ENCODE peak calls at places on chromosomes 12 and 14, in nine cellular contexts. W is neural progenitor cell; J is tibial artery; C is glutamatergic neuron; K is IMR-90; Q is CD4-positive, alpha-beta T cell; P is cardiac fibroblast; N is GM12865; Z is right lobe of liver. Y is an unnamed sample.
A peak's percentile ranks its signal among the peaks of the same experiment; 100 is the strongest.

GRCh38 chr12:109949089-109949488 is 47.1 kb downstream of the GIT2 start:
- DNase-seq in Q (no peak), W (no peak), C (no peak), P (peak; percentile 70), N (no peak), J (no peak), K (peak; percentile 79), Z (no peak), Y (no peak)

GRCh38 chr12:3751151-3752095 is 1.5 kb downstream of the CRACR2A start:
- DNase-seq in W (no peak), C (no peak), J (no peak), K (no peak), N (no peak), Q (no peak), Z (no peak), P (no peak), Y (no peak)

GRCh38 chr12:31922341-31923062 is 36.7 kb upstream of the RESF1 start:
- DNase-seq in K (peak; percentile 3), N (no peak), Z (no peak), P (peak; percentile 31), J (no peak), W (no peak), Q (no peak), C (no peak), Y (no peak)

GRCh38 chr12:84950971-84951546 is 38.5 kb upstream of the SLC6A15 start:
- DNase-seq in W (no peak), J (no peak), K (no peak), N (no peak), P (no peak), Q (no peak), C (no peak), Z (no peak), Y (no peak)

GRCh38 chr12:104596128-104596799 is 139.5 kb downstream of the CHST11 start:
- DNase-seq in W (no peak), C (no peak), N (no peak), K (peak; percentile 86), Z (no peak), J (peak; percentile 73), P (peak; percentile 94), Q (no peak), Y (no peak)

GRCh38 chr14:31025335-31026075 is at the start of gene AP4S1:
- DNase-seq in W (peak; percentile 69), C (peak; percentile 72), Q (peak; percentile 35), N (peak; percentile 51), Z (peak; percentile 64), P (no peak), K (no peak), J (peak; percentile 28), Y (peak; percentile 94)

GRCh38 chr14:52190532-52190931 is 77.0 kb upstream of the PTGDR start:
- DNase-seq in J (no peak), W (no peak), K (no peak), C (no peak), Z (no peak), Q (no peak), P (no peak), N (no peak), Y (no peak)

GRCh38 chr12:14892726-14893442 is 7.2 kb upstream of the MGP start:
- DNase-seq in C (no peak), Q (no peak), K (peak; percentile 2), N (peak; percentile 22), Z (no peak), P (peak; percentile 74), W (peak; percentile 13), J (peak; percentile 83), Y (no peak)

GRCh38 chr14:92659765-92660561 is 88.5 kb downstream of the LGMN start:
- DNase-seq in C (no peak), Q (no peak), K (no peak), P (peak; percentile 75), J (peak; percentile 79), W (no peak), N (peak; percentile 45), Z (no peak), Y (no peak)

GRCh38 chr14:25006961-25007795 is 42.8 kb downstream of the STXBP6 start:
- DNase-seq in W (no peak), Q (no peak), K (peak; percentile 95), P (peak; percentile 89), C (no peak), N (no peak), Z (no peak), J (no peak), Y (no peak)

GRCh38 chr14:100770046-100770445 is 43.4 kb downstream of the DLK1 start:
- DNase-seq in N (no peak), K (no peak), W (no peak), Z (no peak), Q (no peak), C (no peak), P (no peak), J (no peak), Y (no peak)

GRCh38 chr14:100771121-100771800 is 44.6 kb downstream of the DLK1 start:
- DNase-seq in W (no peak), C (no peak), Z (no peak), N (no peak), J (no peak), Q (no peak), K (no peak), P (no peak), Y (peak; percentile 55)

GRCh38 chr14:100772607-100773165 is 46.0 kb downstream of the DLK1 start:
- DNase-seq in N (no peak), P (no peak), Z (no peak), K (no peak), J (no peak), Q (no peak), W (no peak), C (no peak), Y (peak; percentile 75)

GRCh38 chr14:100769035-100769939 is 42.6 kb downstream of the DLK1 start:
- DNase-seq in J (no peak), K (no peak), N (no peak), Z (no peak), W (no peak), C (no peak), Q (no peak), P (no peak), Y (no peak)

GRCh38 chr14:100770605-100771120 is 44.0 kb downstream of the DLK1 start:
- DNase-seq in W (no peak), K (no peak), P (no peak), J (no peak), Q (no peak), N (no peak), C (no peak), Z (no peak), Y (peak; percentile 73)
- TF ChIP-seq CTCF in W (no peak), K (no peak), P (no peak), J (no peak), Q (no peak), N (no peak), C (no peak), Z (no peak), Y (no peak)

GRCh38 chr14:22900088-22900799 is 17.2 kb downstream of the REM2 start:
- DNase-seq in P (peak; percentile 82), N (peak; percentile 82), J (no peak), Z (no peak), W (peak; percentile 86), C (no peak), K (peak; percentile 78), Q (peak; percentile 33), Y (no peak)
- TF ChIP-seq CTCF in P (peak; percentile 65), N (peak; percentile 59), J (peak; percentile 39), Z (peak; percentile 53), W (peak; percentile 70), C (peak; percentile 28), K (peak; percentile 74), Q (peak; percentile 68), Y (peak; percentile 84)

GRCh38 chr12:116406529-116406928 is 129.0 kb upstream of the MED13L start:
- DNase-seq in Q (no peak), J (peak; percentile 98), P (peak; percentile 88), N (peak; percentile 38), Z (peak; percentile 83), K (peak; percentile 55), W (no peak), C (peak; percentile 28), Y (no peak)
- TF ChIP-seq CTCF in Q (no peak), J (peak; percentile 33), P (peak; percentile 8), N (no peak), Z (peak; percentile 31), K (no peak), W (no peak), C (no peak), Y (no peak)

GRCh38 chr12:52789637-52790426 is 6.1 kb downstream of the KRT3 start:
- DNase-seq in Q (no peak), J (no peak), P (no peak), W (no peak), Z (peak; percentile 24), C (no peak), K (no peak), N (no peak), Y (no peak)

GRCh38 chr12:52794479-52795331 is 1.2 kb downstream of the KRT3 start:
- DNase-seq in Q (no peak), K (peak; percentile 37), W (no peak), P (no peak), Z (no peak), N (no peak), J (no peak), C (no peak), Y (no peak)

GRCh38 chr12:52790427-52791270 is 5.3 kb downstream of the KRT3 start:
- DNase-seq in W (no peak), P (peak; percentile 5), N (no peak), C (no peak), J (no peak), Q (no peak), K (no peak), Z (no peak), Y (no peak)

GRCh38 chr12:52791271-52792184 is 4.4 kb downstream of the KRT3 start:
- DNase-seq in J (no peak), W (no peak), Z (no peak), C (no peak), N (no peak), Q (no peak), K (no peak), P (no peak), Y (no peak)

GRCh38 chr12:52792185-52793029 is 3.5 kb downstream of the KRT3 start:
- DNase-seq in K (no peak), W (no peak), Q (no peak), J (no peak), N (no peak), P (no peak), Z (no peak), C (no peak), Y (no peak)
- TF ChIP-seq CTCF in K (no peak), W (no peak), Q (no peak), J (no peak), N (no peak), P (no peak), Z (no peak), C (no peak), Y (no peak)

DNA sequence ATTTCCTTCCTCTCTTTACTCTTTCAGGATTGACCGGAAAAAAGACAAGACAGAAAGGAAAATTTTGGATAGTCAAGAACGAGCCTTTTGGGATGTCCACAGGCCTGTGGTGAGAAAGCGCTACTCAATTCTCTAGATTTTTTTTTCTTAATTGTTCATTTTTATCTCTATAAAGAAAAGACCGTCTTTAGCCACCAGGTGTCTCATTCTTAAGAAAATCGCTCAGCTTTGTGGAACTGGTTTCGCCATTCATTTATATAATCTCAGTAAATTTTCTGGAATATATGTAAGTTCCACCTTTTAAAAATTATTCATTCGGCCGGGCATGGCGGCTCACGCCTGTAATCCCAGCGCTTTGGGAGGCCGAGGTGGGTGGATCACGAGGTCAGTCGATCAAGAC is 421.1 kb downstream of the DPF3 start:
- DNase-seq in J (no peak), C (no peak), K (peak; percentile 12), Z (no peak), Q (no peak), N (no peak), W (no peak), P (no peak), Y (no peak)
- TF ChIP-seq CTCF in J (no peak), C (peak; percentile 13), K (no peak), Z (no peak), Q (no peak), N (no peak), W (peak; percentile 22), P (no peak), Y (peak; percentile 57)